ENCODE peak calls at places on chromosomes 5 and 9, in eight cellular contexts. One of them, this sample, is unnamed.

GRCh38 chr5:122286547-122286946 is 25.5 kb upstream of the SNCAIP start:
- DNase-seq in HCT116: no peak
- DNase-seq in HepG2: no peak
- DNase-seq in upper lobe of left lung: no peak
- DNase-seq in GM12891: no peak
- DNase-seq in endothelial cell of umbilical vein: no peak
- DNase-seq in stomach: no peak
- DNase-seq in K562: no peak
- DNase-seq in this sample: no peak

GRCh38 chr5:54803381-54804025 is 181.9 kb downstream of the ESM1 start:
- DNase-seq in stomach: no peak
- DNase-seq in HCT116: no peak
- DNase-seq in upper lobe of left lung: no peak
- DNase-seq in GM12891: no peak
- DNase-seq in endothelial cell of umbilical vein: no peak
- DNase-seq in K562: no peak
- DNase-seq in HepG2: no peak
- DNase-seq in this sample: no peak

GRCh38 chr5:94469889-94470288 is 148.5 kb downstream of the KIAA0825 start:
- DNase-seq in K562: no peak
- DNase-seq in GM12891: no peak
- DNase-seq in endothelial cell of umbilical vein: no peak
- DNase-seq in stomach: no peak
- DNase-seq in HCT116: peak
- DNase-seq in HepG2: no peak
- DNase-seq in upper lobe of left lung: no peak
- DNase-seq in this sample: no peak

GRCh38 chr5:10567781-10568321 is 4.0 kb downstream of the ANKRD33B start:
- DNase-seq in K562: peak
- DNase-seq in endothelial cell of umbilical vein: no peak
- DNase-seq in stomach: no peak
- DNase-seq in HepG2: no peak
- DNase-seq in HCT116: no peak
- DNase-seq in upper lobe of left lung: no peak
- DNase-seq in GM12891: no peak
- DNase-seq in this sample: no peak

GRCh38 chr5:176406436-176407052 is 9.8 kb downstream of the CLTB start:
- DNase-seq in endothelial cell of umbilical vein: no peak
- DNase-seq in HCT116: no peak
- DNase-seq in stomach: no peak
- DNase-seq in GM12891: no peak
- DNase-seq in HepG2: no peak
- DNase-seq in upper lobe of left lung: no peak
- DNase-seq in K562: no peak
- DNase-seq in this sample: no peak

GRCh38 chr9:37364136-37364535 is 58.4 kb upstream of the GRHPR start:
- DNase-seq in HepG2: no peak
- DNase-seq in endothelial cell of umbilical vein: no peak
- DNase-seq in HCT116: no peak
- DNase-seq in stomach: no peak
- DNase-seq in GM12891: no peak
- DNase-seq in K562: no peak
- DNase-seq in upper lobe of left lung: no peak
- DNase-seq in this sample: no peak

GRCh38 chr5:143228597-143229293 is 174.7 kb downstream of the NR3C1 start:
- DNase-seq in K562: no peak
- DNase-seq in upper lobe of left lung: no peak
- DNase-seq in GM12891: no peak
- DNase-seq in HCT116: no peak
- DNase-seq in endothelial cell of umbilical vein: no peak
- DNase-seq in HepG2: no peak
- DNase-seq in stomach: no peak
- DNase-seq in this sample: no peak

GRCh38 chr5:179023528-179024189 is at the start of gene ZNF879:
- DNase-seq in upper lobe of left lung: peak
- DNase-seq in K562: peak
- DNase-seq in stomach: peak
- DNase-seq in endothelial cell of umbilical vein: peak
- DNase-seq in GM12891: peak
- DNase-seq in HCT116: no peak
- DNase-seq in HepG2: peak
- DNase-seq in this sample: peak

GRCh38 chr5:151319334-151319733 is 15.8 kb upstream of the SLC36A3 start:
- DNase-seq in stomach: no peak
- DNase-seq in endothelial cell of umbilical vein: no peak
- DNase-seq in HCT116: peak
- DNase-seq in GM12891: peak
- DNase-seq in upper lobe of left lung: no peak
- DNase-seq in HepG2: no peak
- DNase-seq in K562: no peak
- DNase-seq in this sample: no peak

GRCh38 chr9:96140401-96141180 is 161.4 kb downstream of the HSD17B3 start:
- DNase-seq in upper lobe of left lung: peak
- DNase-seq in endothelial cell of umbilical vein: no peak
- DNase-seq in HepG2: no peak
- DNase-seq in stomach: peak
- DNase-seq in K562: no peak
- DNase-seq in HCT116: no peak
- DNase-seq in GM12891: no peak
- DNase-seq in this sample: no peak

GRCh38 chr9:89153618-89154017 is 25.0 kb downstream of the SHC3 start:
- DNase-seq in upper lobe of left lung: no peak
- DNase-seq in endothelial cell of umbilical vein: peak
- DNase-seq in GM12891: no peak
- DNase-seq in HCT116: peak
- DNase-seq in K562: no peak
- DNase-seq in stomach: no peak
- DNase-seq in HepG2: no peak
- DNase-seq in this sample: no peak
- TF ChIP-seq POLR2A in upper lobe of left lung: no peak
- TF ChIP-seq POLR2A in endothelial cell of umbilical vein: no peak
- TF ChIP-seq POLR2A in GM12891: no peak
- TF ChIP-seq POLR2A in HCT116: no peak
- TF ChIP-seq POLR2A in K562: no peak
- TF ChIP-seq POLR2A in stomach: no peak
- TF ChIP-seq POLR2A in HepG2: no peak
- TF ChIP-seq POLR2A in this sample: no peak

DNA sequence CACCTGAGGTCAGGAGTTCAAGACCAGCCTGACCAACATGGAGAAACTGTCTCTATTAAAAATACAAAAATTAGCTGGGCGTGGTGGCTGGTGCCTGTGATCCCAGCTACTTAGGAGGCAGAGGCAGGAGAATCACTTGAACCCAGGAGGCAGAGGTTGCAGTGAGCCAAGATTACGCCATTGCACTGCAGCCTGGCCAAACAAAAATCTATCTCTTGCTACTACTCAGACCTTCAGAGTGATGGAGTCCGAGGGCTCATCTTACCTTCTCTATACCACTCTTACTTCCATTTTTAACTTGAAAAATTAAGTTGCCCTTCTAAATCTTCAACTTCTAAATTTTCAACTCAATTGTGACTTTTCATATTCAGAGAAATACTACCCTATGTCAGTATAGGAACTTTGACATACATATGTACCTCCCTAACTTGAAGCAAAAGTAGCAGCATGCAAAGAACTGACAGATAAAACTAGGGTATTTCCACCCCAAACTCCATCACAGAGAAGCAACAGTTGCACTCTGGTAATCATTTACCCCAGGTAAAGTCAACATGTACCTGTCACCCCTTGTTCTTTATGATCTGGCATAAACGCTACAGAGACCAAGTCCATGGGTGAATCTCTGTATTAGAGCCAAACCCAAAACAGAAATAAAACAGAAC is 11.4 kb downstream of the ZFAND5 start:
- DNase-seq in HepG2: peak
- DNase-seq in GM12891: no peak
- DNase-seq in K562: no peak
- DNase-seq in endothelial cell of umbilical vein: no peak
- DNase-seq in HCT116: no peak
- DNase-seq in stomach: no peak
- DNase-seq in upper lobe of left lung: no peak
- DNase-seq in this sample: no peak
- TF ChIP-seq POLR2AphosphoS5 in HepG2: peak
- TF ChIP-seq POLR2AphosphoS5 in GM12891: peak
- TF ChIP-seq POLR2AphosphoS5 in K562: no peak
- TF ChIP-seq POLR2AphosphoS5 in endothelial cell of umbilical vein: no peak
- TF ChIP-seq POLR2AphosphoS5 in HCT116: peak
- TF ChIP-seq POLR2AphosphoS5 in stomach: peak
- TF ChIP-seq POLR2AphosphoS5 in upper lobe of left lung: peak
- TF ChIP-seq POLR2AphosphoS5 in this sample: no peak

GRCh38 chr9:124292696-124293593 is 35.2 kb downstream of the NEK6 start:
- DNase-seq in upper lobe of left lung: no peak
- DNase-seq in stomach: no peak
- DNase-seq in GM12891: no peak
- DNase-seq in HepG2: no peak
- DNase-seq in K562: no peak
- DNase-seq in endothelial cell of umbilical vein: no peak
- DNase-seq in HCT116: no peak
- DNase-seq in this sample: no peak

GRCh38 chr9:124291801-124292396 is 34.1 kb downstream of the NEK6 start:
- DNase-seq in upper lobe of left lung: no peak
- DNase-seq in K562: no peak
- DNase-seq in stomach: no peak
- DNase-seq in endothelial cell of umbilical vein: no peak
- DNase-seq in HCT116: no peak
- DNase-seq in HepG2: peak
- DNase-seq in GM12891: no peak
- DNase-seq in this sample: no peak

GRCh38 chr9:124295097-124295794 is 37.5 kb downstream of the NEK6 start:
- DNase-seq in upper lobe of left lung: no peak
- DNase-seq in GM12891: peak
- DNase-seq in K562: no peak
- DNase-seq in HepG2: no peak
- DNase-seq in endothelial cell of umbilical vein: no peak
- DNase-seq in stomach: no peak
- DNase-seq in HCT116: no peak
- DNase-seq in this sample: no peak

GRCh38 chr9:124296094-124296493 is 38.3 kb downstream of the NEK6 start:
- DNase-seq in GM12891: no peak
- DNase-seq in HepG2: no peak
- DNase-seq in K562: no peak
- DNase-seq in endothelial cell of umbilical vein: no peak
- DNase-seq in HCT116: no peak
- DNase-seq in upper lobe of left lung: no peak
- DNase-seq in stomach: no peak
- DNase-seq in this sample: no peak

DNA sequence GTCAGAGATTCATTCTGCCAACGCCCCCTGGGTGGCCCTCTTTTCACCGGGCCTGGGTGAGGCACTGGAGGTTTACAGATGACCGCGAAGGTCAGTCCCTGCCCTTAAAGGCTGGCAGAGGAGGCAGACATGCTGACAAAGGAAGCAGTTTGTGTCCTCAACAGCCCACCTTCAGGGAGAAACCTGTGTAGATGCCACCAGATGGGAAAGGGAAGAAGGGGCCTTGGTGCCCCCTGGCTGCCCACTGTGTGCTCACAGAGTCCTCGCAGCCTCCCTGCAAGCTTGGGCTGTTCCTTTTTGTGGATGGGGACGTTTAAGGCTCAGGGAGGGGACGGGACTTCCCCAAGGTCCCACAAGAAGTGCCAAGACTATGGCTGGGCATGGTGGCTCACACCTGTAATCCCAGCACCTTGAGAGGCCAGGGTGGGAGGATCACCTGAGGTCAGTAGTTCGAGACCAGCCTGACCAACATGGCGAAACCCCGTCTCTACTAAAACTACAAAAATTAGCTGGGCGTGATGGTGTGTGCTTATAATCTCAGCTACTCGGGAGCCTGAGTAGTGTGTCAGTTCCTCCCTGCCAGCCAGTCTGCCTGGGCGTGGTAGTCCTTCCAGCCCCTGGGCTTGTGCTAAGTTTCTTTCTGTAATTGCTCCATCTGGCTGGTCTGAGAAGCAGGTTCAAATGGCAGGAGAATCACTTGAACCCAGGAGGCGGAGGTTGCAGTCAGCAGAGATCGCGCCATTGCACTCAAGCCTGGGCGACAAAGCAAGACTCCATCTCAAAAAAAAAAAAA is 36.2 kb downstream of the NEK6 start:
- DNase-seq in K562: no peak
- DNase-seq in GM12891: no peak
- DNase-seq in HepG2: no peak
- DNase-seq in HCT116: no peak
- DNase-seq in upper lobe of left lung: no peak
- DNase-seq in endothelial cell of umbilical vein: no peak
- DNase-seq in stomach: no peak
- DNase-seq in this sample: no peak
- TF ChIP-seq POLR2A in K562: no peak
- TF ChIP-seq POLR2A in GM12891: no peak
- TF ChIP-seq POLR2A in HepG2: no peak
- TF ChIP-seq POLR2A in HCT116: no peak
- TF ChIP-seq POLR2A in upper lobe of left lung: no peak
- TF ChIP-seq POLR2A in endothelial cell of umbilical vein: no peak
- TF ChIP-seq POLR2A in stomach: no peak
- TF ChIP-seq POLR2A in this sample: no peak

GRCh38 chr9:87579761-87580626 is 82.3 kb downstream of the DAPK1 start:
- DNase-seq in HCT116: no peak
- DNase-seq in K562: no peak
- DNase-seq in upper lobe of left lung: no peak
- DNase-seq in stomach: no peak
- DNase-seq in HepG2: no peak
- DNase-seq in endothelial cell of umbilical vein: no peak
- DNase-seq in GM12891: no peak
- DNase-seq in this sample: no peak

GRCh38 chr9:87578625-87579024 is 81.0 kb downstream of the DAPK1 start:
- DNase-seq in HepG2: no peak
- DNase-seq in upper lobe of left lung: no peak
- DNase-seq in K562: peak
- DNase-seq in HCT116: no peak
- DNase-seq in endothelial cell of umbilical vein: no peak
- DNase-seq in stomach: no peak
- DNase-seq in GM12891: no peak
- DNase-seq in this sample: no peak

GRCh38 chr9:87580941-87581438 is 83.3 kb downstream of the DAPK1 start:
- DNase-seq in upper lobe of left lung: no peak
- DNase-seq in K562: no peak
- DNase-seq in endothelial cell of umbilical vein: no peak
- DNase-seq in HepG2: peak
- DNase-seq in GM12891: no peak
- DNase-seq in stomach: no peak
- DNase-seq in HCT116: no peak
- DNase-seq in this sample: no peak

GRCh38 chr9:87581949-87582637 is 84.4 kb downstream of the DAPK1 start:
- DNase-seq in endothelial cell of umbilical vein: no peak
- DNase-seq in stomach: no peak
- DNase-seq in HepG2: no peak
- DNase-seq in GM12891: no peak
- DNase-seq in upper lobe of left lung: no peak
- DNase-seq in K562: no peak
- DNase-seq in HCT116: no peak
- DNase-seq in this sample: no peak

DNA sequence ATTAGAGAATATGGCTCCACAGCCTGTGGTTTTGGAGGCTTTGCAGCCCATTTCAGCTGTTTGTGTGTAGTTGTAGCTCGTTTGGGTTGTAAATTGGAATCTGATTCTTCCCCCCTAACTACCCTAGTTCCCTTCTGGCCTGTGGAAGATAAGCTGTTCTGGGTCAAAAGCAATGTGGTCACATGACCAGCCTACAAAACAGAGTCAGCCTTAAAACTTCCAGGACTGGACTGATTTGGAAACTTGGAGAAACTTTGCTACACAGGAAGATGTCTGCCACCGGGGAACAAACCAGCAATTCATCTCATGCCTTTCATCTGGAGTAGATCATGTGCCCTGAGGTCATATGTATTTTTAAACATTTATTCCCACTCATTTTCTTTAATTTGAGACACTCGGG is 83.8 kb downstream of the DAPK1 start:
- DNase-seq in GM12891: no peak
- DNase-seq in HCT116: no peak
- DNase-seq in stomach: no peak
- DNase-seq in K562: peak
- DNase-seq in upper lobe of left lung: no peak
- DNase-seq in HepG2: no peak
- DNase-seq in endothelial cell of umbilical vein: peak
- DNase-seq in this sample: no peak
- TF ChIP-seq POLR2AphosphoS5 in GM12891: no peak
- TF ChIP-seq POLR2AphosphoS5 in HCT116: no peak
- TF ChIP-seq POLR2AphosphoS5 in stomach: peak
- TF ChIP-seq POLR2AphosphoS5 in K562: no peak
- TF ChIP-seq POLR2AphosphoS5 in upper lobe of left lung: no peak
- TF ChIP-seq POLR2AphosphoS5 in HepG2: no peak
- TF ChIP-seq POLR2AphosphoS5 in endothelial cell of umbilical vein: no peak
- TF ChIP-seq POLR2AphosphoS5 in this sample: no peak

This sample was measured in breast epithelium.